ENCODE peak calls at places on chromosomes 11 and 22, in six cellular contexts. W, K, P, B, E and J are unnamed samples.
A peak's percentile ranks its signal among the peaks of the same experiment; 100 is the strongest.

GRCh38 chr11:35246725-35247124 is 107.8 kb downstream of the CD44 start:
- DNase-seq in K (peak; percentile 41), E (no peak), W (no peak), P (no peak), B (no peak), J (no peak)

GRCh38 chr11:111344032-111344431 is 35.0 kb downstream of the POU2AF1 start:
- DNase-seq in P (peak; percentile 70), W (peak; percentile 56), E (no peak), B (no peak), K (peak; percentile 58), J (peak; percentile 47)

GRCh38 chr11:122690292-122690691 is 34.8 kb downstream of the UBASH3B start:
- DNase-seq in B (no peak), K (no peak), E (no peak), P (no peak), W (no peak), J (no peak)

GRCh38 chr11:65778901-65779668 is 1.7 kb downstream of the AP5B1 start:
- DNase-seq in P (no peak), E (no peak), B (no peak), K (no peak), W (no peak), J (no peak)

GRCh38 chr11:120566176-120566575 is 54.6 kb downstream of the GRIK4 start:
- DNase-seq in E (no peak), K (peak; percentile 64), B (no peak), P (no peak), W (no peak), J (no peak)

GRCh38 chr22:46125816-46126770 is 24.2 kb upstream of the PPARA start:
- DNase-seq in W (no peak), E (no peak), P (no peak), B (no peak), K (no peak), J (no peak)

GRCh38 chr22:20129747-20130014 is 1.9 kb upstream of the ZDHHC8 start:
- DNase-seq in B (no peak), K (no peak), P (no peak), W (no peak), E (no peak), J (no peak)

GRCh38 chr11:1852885-1853284 is at the start of gene LSP1:
- DNase-seq in B (no peak), P (no peak), E (peak; percentile 96), K (no peak), W (no peak), J (no peak)

GRCh38 chr22:19896665-19897355 is 42.1 kb upstream of the GNB1L start:
- DNase-seq in B (no peak), W (no peak), K (no peak), E (peak; percentile 87), P (peak; percentile 19), J (no peak)

GRCh38 chr22:20248461-20248959 is 19.6 kb downstream of the RTN4R start:
- DNase-seq in E (no peak), K (no peak), W (no peak), B (no peak), P (no peak), J (no peak)

GRCh38 chr11:23797624-23798419 is 699.0 kb upstream of the LUZP2 start:
- DNase-seq in W (no peak), P (no peak), E (no peak), B (no peak), K (no peak), J (no peak)

GRCh38 chr11:110571286-110571685 is 141.0 kb downstream of the ARHGAP20 start:
- DNase-seq in B (no peak), E (no peak), P (no peak), W (no peak), K (no peak), J (no peak)

GRCh38 chr22:32994921-32995320 is 63.3 kb downstream of the SYN3 start:
- DNase-seq in W (no peak), E (no peak), P (no peak), K (no peak), B (no peak), J (no peak)

GRCh38 chr22:20808844-20809243 is 34.9 kb downstream of the SERPIND1 start:
- DNase-seq in K (no peak), B (no peak), W (no peak), P (no peak), E (peak; percentile 14), J (no peak)

GRCh38 chr11:57205046-57205671 is 23.4 kb downstream of the LRRC55 start:
- DNase-seq in K (peak; percentile 16), E (no peak), B (no peak), P (peak; percentile 56), W (no peak), J (peak; percentile 41)

GRCh38 chr11:118715837-118716260 is 36.4 kb upstream of the TREH start:
- DNase-seq in B (no peak), P (no peak), K (no peak), W (no peak), E (peak; percentile 27), J (no peak)

GRCh38 chr11:69535928-69536327 is 54.5 kb downstream of the LINC01488 start:
- DNase-seq in W (no peak), P (no peak), K (no peak), E (no peak), B (no peak), J (no peak)

GRCh38 chr22:20130739-20131592 is 638 bp upstream of the ZDHHC8 start:
- DNase-seq in K (peak; percentile 66), E (no peak), W (peak; percentile 92), P (peak; percentile 96), B (no peak), J (peak; percentile 93)

GRCh38 chr11:6365659-6366058 is 24.6 kb upstream of the SMPD1 start:
- DNase-seq in K (no peak), E (no peak), B (no peak), P (no peak), W (no peak), J (no peak)

GRCh38 chr22:22380098-22381030 is 128.2 kb downstream of the ZNF280B start:
- DNase-seq in W (no peak), E (peak; percentile 95), P (no peak), B (no peak), K (no peak), J (no peak)

GRCh38 chr11:28524098-28524497 is 415.9 kb downstream of the METTL15 start:
- DNase-seq in E (no peak), W (no peak), P (no peak), B (no peak), K (peak; percentile 65), J (no peak)

GRCh38 chr11:115276182-115276581 is 228.0 kb downstream of the CADM1 start:
- DNase-seq in W (no peak), K (no peak), E (no peak), B (no peak), P (no peak), J (no peak)

GRCh38 chr22:24407278-24407665 is 20.1 kb upstream of the ADORA2A start:
- DNase-seq in K (no peak), P (no peak), E (no peak), B (no peak), W (no peak), J (no peak)

GRCh38 chr11:13298765-13299164 is 21.2 kb downstream of the BMAL1 start:
- DNase-seq in W (no peak), B (no peak), E (no peak), P (no peak), K (no peak), J (no peak)

GRCh38 chr22:25447689-25448434 is 116.6 kb upstream of the GRK3 start:
- DNase-seq in W (peak; percentile 86), B (no peak), K (peak; percentile 41), E (peak; percentile 92), P (peak; percentile 93), J (peak; percentile 94)

GRCh38 chr11:44326615-44327475 is 16.9 kb upstream of the ALX4 start:
- DNase-seq in W (no peak), B (no peak), E (no peak), K (no peak), P (no peak), J (no peak)

GRCh38 chr11:130118636-130119387 is 40.8 kb upstream of the ST14 start:
- DNase-seq in K (no peak), P (no peak), B (no peak), W (no peak), E (peak; percentile 83), J (no peak)

GRCh38 chr11:45280449-45280848 is 5.7 kb downstream of the SYT13 start:
- DNase-seq in W (no peak), P (no peak), E (no peak), B (no peak), K (no peak), J (no peak)